ENCODE peak calls at places on chromosome 14, in ten cellular contexts. L, F, D, G, V, S, I, C, O and E are unnamed samples.
A peak's percentile ranks its signal among the peaks of the same experiment; 100 is the strongest.

GRCh38 chr14:91891721-91892220 is 24.4 kb upstream of the TC2N start:
- DNase-seq in L (no peak), F (no peak), D (no peak), G (peak; percentile 75), V (no peak), S (no peak), I (no peak), C (peak; percentile 77), O (no peak), E (peak; percentile 82)

GRCh38 chr14:73143003-73143402 is 6.7 kb downstream of the PSEN1 start:
- DNase-seq in L (no peak), F (no peak), D (peak; percentile 61), G (no peak), V (no peak), S (no peak), I (no peak), C (peak; percentile 56), O (no peak), E (peak; percentile 10)

GRCh38 chr14:45400509-45400908 is 147.5 kb upstream of the MIS18BP1 start:
- DNase-seq in L (no peak), F (no peak), D (no peak), G (no peak), V (no peak), S (no peak), I (no peak), C (no peak), O (no peak), E (no peak)

GRCh38 chr14:71687115-71687836 is 245.0 kb upstream of the RGS6 start:
- DNase-seq in L (no peak), F (no peak), D (no peak), G (peak; percentile 58), V (no peak), S (no peak), I (no peak), C (no peak), O (no peak), E (peak; percentile 53)

GRCh38 chr14:42214981-42215491 is 608.4 kb downstream of the LRFN5 start:
- DNase-seq in L (no peak), F (no peak), D (no peak), G (peak; percentile 83), V (no peak), S (no peak), I (no peak), C (no peak), O (no peak), E (peak; percentile 86)

GRCh38 chr14:39876935-39877334 is 444.7 kb upstream of the FBXO33 start:
- DNase-seq in L (no peak), F (no peak), D (no peak), G (no peak), V (no peak), S (no peak), I (no peak), C (no peak), O (no peak), E (no peak)

GRCh38 chr14:59632381-59632780 is 55.8 kb upstream of the CCDC175 start:
- DNase-seq in L (peak; percentile 61), F (peak; percentile 30), D (peak; percentile 49), G (peak; percentile 7), V (no peak), S (no peak), I (peak; percentile 32), C (no peak), O (no peak), E (no peak)

GRCh38 chr14:104353221-104353920 is 215.0 kb downstream of the KIF26A start:
- DNase-seq in L (no peak), F (no peak), D (no peak), G (no peak), V (no peak), S (no peak), I (no peak), C (no peak), O (no peak), E (no peak)

GRCh38 chr14:69260979-69261605 is 1.1 kb downstream of the GALNT16 start:
- DNase-seq in L (peak; percentile 92), F (peak; percentile 44), D (peak; percentile 37), G (no peak), V (no peak), S (peak; percentile 30), I (no peak), C (no peak), O (no peak), E (no peak)

GRCh38 chr14:101183376-101184103 is 280.0 kb upstream of the RTL1 start:
- DNase-seq in L (peak; percentile 90), F (no peak), D (no peak), G (no peak), V (no peak), S (no peak), I (no peak), C (no peak), O (no peak), E (no peak)

GRCh38 chr14:103898204-103898603 is 30.1 kb upstream of the TDRD9 start:
- DNase-seq in L (no peak), F (no peak), D (no peak), G (no peak), V (no peak), S (no peak), I (no peak), C (no peak), O (no peak), E (no peak)

GRCh38 chr14:59123975-59124374 is 64.5 kb upstream of the DAAM1 start:
- DNase-seq in L (no peak), F (no peak), D (no peak), G (no peak), V (no peak), S (no peak), I (peak; percentile 37), C (no peak), O (no peak), E (peak; percentile 21)

GRCh38 chr14:75985618-75986438 is at the start of gene IFT43:
- DNase-seq in L (peak; percentile 84), F (peak; percentile 55), D (peak; percentile 95), G (peak; percentile 74), V (peak; percentile 89), S (peak; percentile 93), I (peak; percentile 78), C (peak; percentile 90), O (peak; percentile 82), E (peak; percentile 69)

GRCh38 chr14:63910593-63911363 is 58.0 kb downstream of the SYNE2 start:
- DNase-seq in L (no peak), F (no peak), D (peak; percentile 37), G (no peak), V (no peak), S (peak; percentile 8), I (no peak), C (no peak), O (no peak), E (peak; percentile 9)

GRCh38 chr14:23672200-23672599 is 36.0 kb downstream of the DHRS2 start:
- DNase-seq in L (no peak), F (no peak), D (no peak), G (no peak), V (no peak), S (no peak), I (no peak), C (no peak), O (no peak), E (no peak)

GRCh38 chr14:74793506-74794155 is 30.5 kb downstream of the YLPM1 start:
- DNase-seq in L (peak; percentile 34), F (no peak), D (no peak), G (no peak), V (no peak), S (no peak), I (no peak), C (no peak), O (no peak), E (no peak)

GRCh38 chr14:104858811-104859426 is 6.1 kb upstream of the CEP170B start:
- DNase-seq in L (no peak), F (no peak), D (no peak), G (no peak), V (no peak), S (no peak), I (no peak), C (no peak), O (no peak), E (no peak)